ENCODE peak calls at places on chromosomes 12 and 14, in nine cellular contexts. Z is mesenchymal stem cell, C is fibroblast of lung, L is astrocyte, R is A549, K is SK-N-SH, A is MM.1S, S is IMR-90, O is GM23338. E is an unnamed sample. For H3K4me1, the result is how much of the 10 kb centered on the place peaks cover.

GRCh38 chr12:31895449-31896150 is 63.6 kb upstream of the RESF1 start:
- DNase-seq in L (no peak), A (peak), Z (no peak), O (no peak), S (no peak), C (no peak), R (no peak), K (no peak), E (no peak)

GRCh38 chr12:119036878-119037493 is 55.6 kb downstream of the SRRM4 start:
- DNase-seq in R (peak), L (no peak), Z (no peak), A (peak), C (no peak), K (peak), S (no peak), O (peak), E (no peak)

GRCh38 chr14:21476526-21476924 is 234 bp downstream of the RAB2B start:
- DNase-seq in S (no peak), C (peak), R (no peak), A (no peak), K (peak), Z (peak), O (no peak), L (peak), E (no peak)

GRCh38 chr12:23555180-23555784 is 394.2 kb downstream of the SOX5 start:
- DNase-seq in S (no peak), C (no peak), O (no peak), L (no peak), R (no peak), A (no peak), Z (no peak), K (no peak), E (no peak)

GRCh38 chr12:7934153-7934552 is 1.8 kb downstream of the SLC2A3 start:
- DNase-seq in A (no peak), Z (peak), S (no peak), R (no peak), C (no peak), L (no peak), O (no peak), K (no peak), E (no peak)

GRCh38 chr12:29041621-29042020 is 107.5 kb upstream of the FAR2 start:
- DNase-seq in R (peak), Z (peak), O (no peak), K (no peak), L (peak), A (no peak), S (peak), C (peak), E (peak)

GRCh38 chr14:30610719-30611388 is 11.3 kb upstream of the SCFD1 start:
- DNase-seq in C (peak), K (peak), A (no peak), L (peak), R (peak), O (peak), Z (peak), S (peak), E (peak)

GRCh38 chr14:54127526-54127925 is 170.9 kb upstream of the BMP4 start:
- DNase-seq in A (no peak), L (peak), C (peak), Z (no peak), K (no peak), R (no peak), S (peak), O (no peak), E (no peak)

GRCh38 chr14:83463500-83464098 is 1929.9 kb upstream of the SEL1L start:
- DNase-seq in S (peak), C (peak), L (no peak), O (peak), K (peak), Z (peak), A (peak), R (peak), E (no peak)

GRCh38 chr12:68065687-68066086 is 76.4 kb downstream of the IFNG-AS1 start:
- DNase-seq in O (no peak), S (no peak), L (no peak), A (peak), K (no peak), R (no peak), C (no peak), Z (no peak), E (no peak)

GRCh38 chr12:110354172-110354780 is 49.2 kb downstream of the ANAPC7 start:
- DNase-seq in K (no peak), O (no peak), C (no peak), L (no peak), R (no peak), S (peak), Z (no peak), A (no peak), E (no peak)
- H3K4me2 ChIP-seq in K (no peak), O (no peak), C (no peak), L (no peak), R (no peak), S (no peak), Z (no peak), A (no peak), E (no peak)

GRCh38 chr14:95464524-95464923 is 51.9 kb downstream of the SYNE3 start:
- DNase-seq in K (no peak), S (no peak), A (peak), L (no peak), C (no peak), O (no peak), Z (no peak), R (no peak), E (no peak)
- H3K4me1 ChIP-seq in K (under half), S (under half), A (under half), L (under half), C (under half), O (under half), Z (under half), R (under half), E (under half)

GRCh38 chr14:64598404-64598803 is 48.6 kb downstream of the PPP1R36 start:
- DNase-seq in A (peak), C (no peak), S (no peak), R (no peak), Z (no peak), K (no peak), L (no peak), O (no peak), E (no peak)
- H3K4me2 ChIP-seq in A (peak), C (no peak), S (no peak), R (no peak), Z (no peak), K (no peak), L (no peak), O (no peak), E (no peak)

GRCh38 chr12:627285-627684 is 36.0 kb downstream of the NINJ2 start:
- DNase-seq in O (no peak), S (no peak), R (no peak), A (no peak), Z (no peak), K (no peak), L (no peak), C (no peak), E (no peak)

GRCh38 chr12:625998-626397 is 37.2 kb downstream of the NINJ2 start:
- DNase-seq in K (no peak), Z (no peak), S (no peak), L (no peak), C (no peak), R (no peak), A (no peak), O (no peak), E (no peak)

GRCh38 chr12:623865-624372 is 39.3 kb downstream of the NINJ2 start:
- DNase-seq in C (no peak), R (no peak), S (no peak), A (no peak), L (no peak), Z (no peak), O (peak), K (no peak), E (no peak)

GRCh38 chr12:622420-622819 is 40.8 kb downstream of the NINJ2 start:
- DNase-seq in L (no peak), Z (peak), R (no peak), S (no peak), A (no peak), C (no peak), O (no peak), K (no peak), E (no peak)

GRCh38 chr12:623172-623864 is 39.9 kb downstream of the NINJ2 start:
- DNase-seq in S (no peak), A (no peak), K (no peak), L (no peak), Z (no peak), O (peak), C (no peak), R (no peak), E (no peak)
- H3K4me1 ChIP-seq in S (under half), A (under half), K (under half), L (under half), Z (under half), O (under half), C (under half), R (under half), E (under half)

GRCh38 chr12:65121049-65121955 is at the start of gene WIF1:
- DNase-seq in R (peak), K (peak), L (no peak), A (no peak), O (peak), Z (no peak), S (no peak), C (peak), E (no peak)
- H3K4me2 ChIP-seq in R (peak), K (peak), L (peak), A (peak), O (peak), Z (peak), S (peak), C (peak), E (no peak)

GRCh38 chr14:88962356-88962755 is 137.9 kb downstream of the TTC8 start:
- DNase-seq in A (no peak), Z (no peak), K (no peak), C (no peak), L (no peak), R (no peak), O (no peak), S (no peak), E (no peak)
- H3K4me1 ChIP-seq in A (under half), Z (under half), K (under half), C (under half), L (under half), R (under half), O (under half), S (under half), E (under half)

GRCh38 chr12:123578243-123578642 is 6.1 kb upstream of the TMED2 start:
- DNase-seq in Z (no peak), L (no peak), C (no peak), R (no peak), K (no peak), A (no peak), O (no peak), S (no peak), E (no peak)

GRCh38 chr12:123576611-123577010 is 7.7 kb upstream of the TMED2 start:
- DNase-seq in A (no peak), L (peak), S (peak), O (no peak), K (no peak), Z (no peak), R (no peak), C (peak), E (no peak)

DNA sequence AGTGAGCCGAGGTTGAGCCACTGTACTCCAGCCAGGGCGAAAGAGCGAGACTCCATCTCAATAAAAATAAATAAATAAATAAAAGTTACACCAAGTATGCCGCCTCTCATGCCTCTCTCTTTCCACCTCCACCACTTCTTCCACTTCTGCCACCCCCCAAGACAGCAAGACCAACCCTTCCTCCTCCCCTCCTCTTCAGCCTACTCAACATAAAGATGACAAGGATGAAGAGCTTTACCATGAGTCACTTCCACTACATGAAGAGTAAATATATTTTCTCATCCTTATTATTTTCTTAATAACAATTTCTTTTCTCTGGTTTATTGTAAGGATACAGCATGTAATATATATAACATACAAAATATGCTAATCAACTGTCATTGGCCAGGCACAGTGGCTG is 3.6 kb upstream of the TMED2 start:
- DNase-seq in O (no peak), A (no peak), R (no peak), Z (no peak), L (no peak), C (no peak), K (no peak), S (peak), E (no peak)
- H3K4me2 ChIP-seq in O (no peak), A (no peak), R (no peak), Z (no peak), L (no peak), C (no peak), K (peak), S (no peak), E (no peak)

GRCh38 chr12:132163041-132163910 is 19.0 kb downstream of the NOC4L start:
- DNase-seq in C (no peak), R (no peak), S (no peak), L (no peak), O (no peak), K (no peak), A (no peak), Z (no peak), E (no peak)
- H3K4me1 ChIP-seq in C (under half), R (under half), S (under half), L (under half), O (under half), K (under half), A (under half), Z (under half), E (under half)

DNA sequence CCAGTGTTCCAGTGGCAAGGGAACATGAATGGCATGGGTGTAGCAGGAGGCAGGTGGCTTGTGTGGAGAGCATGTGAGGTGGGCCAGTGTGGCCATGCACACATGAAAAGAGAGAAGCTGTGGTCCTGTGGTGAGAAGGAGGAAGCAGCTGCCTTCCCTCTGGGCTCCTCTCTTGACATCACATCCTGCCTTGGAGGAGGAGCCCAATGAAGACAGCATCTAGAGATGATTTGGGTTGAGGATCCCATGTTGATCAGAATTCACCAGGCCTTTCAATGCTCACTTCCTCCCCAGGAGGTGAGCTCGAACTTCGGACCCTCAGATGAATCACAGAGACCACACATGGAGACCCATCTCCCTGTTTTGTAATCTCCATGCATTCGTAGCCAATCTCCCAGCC is 82.6 kb downstream of the LRRC74A start:
- DNase-seq in K (no peak), R (peak), S (no peak), O (no peak), Z (no peak), L (no peak), A (peak), C (no peak), E (no peak)
- H3K4me2 ChIP-seq in K (no peak), R (peak), S (no peak), O (no peak), Z (no peak), L (no peak), A (no peak), C (no peak), E (no peak)